ENCODE peak calls at places on chromosome 3, in six cellular contexts. A is kidney epithelial cell, J is heart left ventricle, L is ovary, F is pancreas, Z is fibroblast of mammary gland. Y is an unnamed sample.

GRCh38 chr3:186760141-186760813 is 23.1 kb upstream of the EIF4A2 start:
- DNase-seq in A (peak), J (no peak), L (no peak), F (no peak), Z (no peak), Y (no peak)

GRCh38 chr3:116836286-116836685 is 126.7 kb downstream of the TUSC7 start:
- DNase-seq in A (no peak), J (no peak), L (no peak), F (no peak), Z (peak), Y (no peak)

GRCh38 chr3:152785051-152785450 is 49.9 kb upstream of the P2RY1 start:
- DNase-seq in A (no peak), J (no peak), L (no peak), F (no peak), Z (no peak), Y (no peak)

GRCh38 chr3:157541506-157542236 is 38.5 kb upstream of the VEPH1 start:
- DNase-seq in A (no peak), J (no peak), L (no peak), F (no peak), Z (no peak), Y (no peak)

GRCh38 chr3:147422934-147423599 is 13.9 kb downstream of the ZIC1 start:
- DNase-seq in A (no peak), J (no peak), L (no peak), F (no peak), Z (no peak), Y (no peak)

GRCh38 chr3:51678685-51679084 is 7.6 kb downstream of the TEX264 start:
- DNase-seq in A (no peak), J (peak), L (no peak), F (no peak), Z (no peak), Y (no peak)

GRCh38 chr3:22263042-22263441 is 512.0 kb upstream of the ZNF385D start:
- DNase-seq in A (no peak), J (no peak), L (no peak), F (no peak), Z (peak), Y (no peak)

GRCh38 chr3:113468536-113468935 is 27.2 kb upstream of the CFAP44 start:
- DNase-seq in A (no peak), J (no peak), L (no peak), F (no peak), Z (peak), Y (no peak)

GRCh38 chr3:84772841-84773240 is 185.9 kb upstream of the CADM2 start:
- DNase-seq in A (no peak), J (no peak), L (no peak), F (peak), Z (no peak), Y (no peak)

GRCh38 chr3:129130291-129130813 is 8.7 kb upstream of the RAB43 start:
- DNase-seq in A (no peak), J (no peak), L (no peak), F (no peak), Z (no peak), Y (no peak)

GRCh38 chr3:12041476-12041875 is 37.3 kb downstream of the SYN2 start:
- DNase-seq in A (no peak), J (no peak), L (no peak), F (no peak), Z (no peak), Y (no peak)

GRCh38 chr3:43180027-43180426 is 74.1 kb upstream of the POMGNT2 start:
- DNase-seq in A (no peak), J (no peak), L (no peak), F (no peak), Z (peak), Y (no peak)

GRCh38 chr3:26627080-26627479 is 4.5 kb downstream of the LRRC3B start:
- DNase-seq in A (no peak), J (no peak), L (no peak), F (no peak), Z (no peak), Y (no peak)

GRCh38 chr3:50573566-50574279 is 4.4 kb downstream of the HEMK1 start:
- DNase-seq in A (no peak), J (no peak), L (no peak), F (no peak), Z (no peak), Y (no peak)

GRCh38 chr3:108036984-108037741 is 53.7 kb downstream of the CD47 start:
- DNase-seq in A (no peak), J (no peak), L (no peak), F (no peak), Z (peak), Y (no peak)

GRCh38 chr3:151837057-151837456 is 23.1 kb downstream of the AADAC start:
- DNase-seq in A (peak), J (no peak), L (no peak), F (peak), Z (peak), Y (no peak)

GRCh38 chr3:111080357-111080937 is 8.8 kb downstream of the NECTIN3 start:
- DNase-seq in A (no peak), J (no peak), L (no peak), F (no peak), Z (peak), Y (no peak)

GRCh38 chr3:133040696-133041523 is 2.7 kb downstream of the TMEM108 start:
- DNase-seq in A (peak), J (peak), L (no peak), F (peak), Z (peak), Y (peak)

GRCh38 chr3:112397529-112397928 is 64.6 kb downstream of the CD200 start:
- DNase-seq in A (no peak), J (no peak), L (no peak), F (no peak), Z (no peak), Y (no peak)

GRCh38 chr3:99714575-99714974 is 76.2 kb downstream of the COL8A1 start:
- DNase-seq in A (no peak), J (no peak), L (no peak), F (no peak), Z (no peak), Y (no peak)

GRCh38 chr3:78895528-78895927 is 872.3 kb downstream of the ROBO1 start:
- DNase-seq in A (no peak), J (no peak), L (no peak), F (no peak), Z (no peak), Y (no peak)

GRCh38 chr3:129672412-129672811 is 65.9 kb upstream of the PLXND1 start:
- DNase-seq in A (no peak), J (no peak), L (no peak), F (no peak), Z (no peak), Y (no peak)

GRCh38 chr3:141279074-141279945 is 47.7 kb downstream of the PXYLP1 start:
- DNase-seq in A (no peak), J (no peak), L (no peak), F (no peak), Z (peak), Y (no peak)
- TF ChIP-seq CTCF in A (peak), J (peak), L (no peak), F (peak), Z (peak), Y (peak)

GRCh38 chr3:59885907-59886400 is 836.1 kb upstream of the CFAP20DC start:
- DNase-seq in A (no peak), J (no peak), L (no peak), F (no peak), Z (no peak), Y (no peak)
- H3K4me3 ChIP-seq in A (no peak), J (no peak), L (no peak), F (no peak), Z (no peak), Y (no peak)

GRCh38 chr3:55690746-55691540 is 203.8 kb upstream of the WNT5A start:
- DNase-seq in A (peak), J (no peak), L (no peak), F (no peak), Z (no peak), Y (no peak)

GRCh38 chr3:55690161-55690560 is 203.1 kb upstream of the WNT5A start:
- DNase-seq in A (no peak), J (no peak), L (peak), F (no peak), Z (no peak), Y (no peak)

GRCh38 chr3:55692958-55693558 is 206.0 kb upstream of the WNT5A start:
- DNase-seq in A (no peak), J (no peak), L (no peak), F (no peak), Z (peak), Y (no peak)

GRCh38 chr3:55688154-55688553 is 201.0 kb upstream of the WNT5A start:
- DNase-seq in A (no peak), J (no peak), L (no peak), F (no peak), Z (no peak), Y (no peak)

DNA sequence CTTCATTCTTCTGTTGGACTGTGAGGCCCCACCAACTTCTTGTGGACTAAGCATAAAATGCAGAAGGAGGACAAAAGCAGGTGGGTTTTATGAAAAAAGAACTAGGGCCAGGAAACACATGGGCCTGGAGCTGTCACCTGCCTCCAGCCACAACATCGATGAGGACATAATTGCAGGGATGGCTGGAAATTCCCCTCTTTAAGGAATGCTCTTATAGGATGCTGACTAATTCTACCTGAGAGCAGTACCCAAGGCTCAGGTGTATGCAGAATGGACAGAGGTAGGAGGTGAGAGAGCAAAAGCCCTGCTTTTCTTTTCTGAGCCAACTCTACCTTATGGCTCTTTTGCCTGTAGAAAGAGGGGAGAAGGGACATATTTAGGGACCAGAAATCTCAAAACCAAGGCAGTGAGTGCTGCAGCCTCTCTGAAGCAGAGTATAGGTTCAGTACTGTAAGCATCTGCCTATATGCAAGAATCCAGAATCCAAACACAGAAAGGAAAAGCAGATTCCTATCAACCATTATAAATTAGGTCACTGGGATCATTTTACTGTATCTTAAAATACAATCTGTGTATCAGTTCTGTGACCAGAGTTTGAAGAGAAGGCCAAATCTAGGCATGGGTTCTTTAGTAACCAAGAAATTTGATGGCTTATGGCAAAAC is 205.3 kb upstream of the WNT5A start:
- DNase-seq in A (no peak), J (no peak), L (no peak), F (no peak), Z (no peak), Y (no peak)
- TF ChIP-seq CTCF in A (no peak), J (no peak), L (no peak), F (no peak), Z (no peak), Y (no peak)

GRCh38 chr3:45035441-45036301 is 9.6 kb downstream of the CLEC3B start:
- DNase-seq in A (no peak), J (peak), L (peak), F (no peak), Z (peak), Y (no peak)
- H3K4me3 ChIP-seq in A (peak), J (no peak), L (peak), F (no peak), Z (peak), Y (peak)

GRCh38 chr3:14431556-14431927 is 29.1 kb downstream of the SLC6A6 start:
- DNase-seq in A (no peak), J (no peak), L (no peak), F (no peak), Z (no peak), Y (no peak)
- TF ChIP-seq CTCF in A (no peak), J (no peak), L (no peak), F (no peak), Z (no peak), Y (no peak)

GRCh38 chr3:105830836-105831235 is 38.0 kb downstream of the CBLB start:
- DNase-seq in A (no peak), J (no peak), L (no peak), F (no peak), Z (no peak), Y (no peak)
- H3K4me3 ChIP-seq in A (no peak), J (no peak), L (no peak), F (no peak), Z (no peak), Y (no peak)

GRCh38 chr3:55673764-55674163 is 186.7 kb upstream of the WNT5A start:
- DNase-seq in A (no peak), J (no peak), L (no peak), F (no peak), Z (no peak), Y (no peak)

GRCh38 chr3:55682461-55682860 is 195.4 kb upstream of the WNT5A start:
- DNase-seq in A (no peak), J (no peak), L (no peak), F (no peak), Z (no peak), Y (no peak)

GRCh38 chr3:55678521-55679216 is 191.6 kb upstream of the WNT5A start:
- DNase-seq in A (no peak), J (no peak), L (no peak), F (no peak), Z (no peak), Y (no peak)

GRCh38 chr3:55675478-55675877 is 188.4 kb upstream of the WNT5A start:
- DNase-seq in A (no peak), J (no peak), L (no peak), F (no peak), Z (no peak), Y (no peak)

DNA sequence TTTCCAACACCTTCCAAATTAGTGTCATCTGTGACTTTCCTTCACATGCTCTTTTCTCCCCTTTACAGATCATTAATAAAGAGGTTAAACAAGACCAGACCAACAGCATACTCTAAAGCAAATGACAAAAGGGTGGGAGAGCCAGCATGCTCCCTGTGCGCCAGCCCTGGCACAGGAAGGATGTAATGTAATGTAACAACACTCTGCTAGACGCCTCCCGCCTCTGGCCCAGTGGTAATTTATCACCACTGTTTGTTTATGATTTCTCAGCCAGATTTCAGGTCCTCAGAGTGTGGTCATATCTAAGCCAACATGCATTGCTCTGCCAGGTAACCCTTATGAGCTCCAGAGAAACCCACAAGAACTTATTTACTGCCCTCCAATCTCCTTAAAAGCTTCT is 189.5 kb upstream of the WNT5A start:
- DNase-seq in A (no peak), J (no peak), L (no peak), F (peak), Z (no peak), Y (no peak)
- TF ChIP-seq CTCF in A (no peak), J (no peak), L (no peak), F (no peak), Z (no peak), Y (no peak)

GRCh38 chr3:161915283-161915682 is 418.7 kb downstream of the OTOL1 start:
- DNase-seq in A (no peak), J (no peak), L (no peak), F (no peak), Z (no peak), Y (no peak)
- H3K4me3 ChIP-seq in A (no peak), J (no peak), L (no peak), F (no peak), Z (no peak), Y (no peak)

Y was measured in thoracic aorta.